ENCODE peak calls at places on chromosome 13, in nine cellular contexts. One of them, this sample, is unnamed.

GRCh38 chr13:67128148-67128547 is 102.0 kb downstream of the PCDH9 start:
- DNase-seq in choroid plexus epithelial cell: no peak
- DNase-seq in LoVo: no peak
- DNase-seq in NCI-H1092 treated with DMSO at 0.1 percent for 48 hours: no peak
- DNase-seq in CD4-positive, alpha-beta memory T cell: no peak
- DNase-seq in gastrocnemius medialis: no peak
- DNase-seq in NCI-H510A: no peak
- DNase-seq in AG09309: no peak
- DNase-seq in stimulated activated CD4-positive, alpha-beta T cell treated with anti-CD3 and anti-CD28 coated beads, Interleukin-4, amount 100 ng/mL, for 4 hours: no peak
- DNase-seq in this sample: no peak

GRCh38 chr13:43269037-43269476 is 245.7 kb downstream of the DNAJC15 start:
- DNase-seq in choroid plexus epithelial cell: peak; percentile 96
- DNase-seq in LoVo: peak; percentile 32
- DNase-seq in NCI-H1092 treated with DMSO at 0.1 percent for 48 hours: no peak
- DNase-seq in CD4-positive, alpha-beta memory T cell: no peak
- DNase-seq in gastrocnemius medialis: no peak
- DNase-seq in NCI-H510A: no peak
- DNase-seq in AG09309: peak; percentile 98
- DNase-seq in stimulated activated CD4-positive, alpha-beta T cell treated with anti-CD3 and anti-CD28 coated beads, Interleukin-4, amount 100 ng/mL, for 4 hours: no peak
- DNase-seq in this sample: no peak

GRCh38 chr13:112820318-112820717 is 130.5 kb downstream of the ATP11A start:
- DNase-seq in choroid plexus epithelial cell: no peak
- DNase-seq in LoVo: no peak
- DNase-seq in NCI-H1092 treated with DMSO at 0.1 percent for 48 hours: no peak
- DNase-seq in CD4-positive, alpha-beta memory T cell: no peak
- DNase-seq in gastrocnemius medialis: no peak
- DNase-seq in NCI-H510A: no peak
- DNase-seq in AG09309: no peak
- DNase-seq in stimulated activated CD4-positive, alpha-beta T cell treated with anti-CD3 and anti-CD28 coated beads, Interleukin-4, amount 100 ng/mL, for 4 hours: no peak
- DNase-seq in this sample: no peak

GRCh38 chr13:85995788-85996418 is 196.7 kb upstream of the SLITRK6 start:
- DNase-seq in choroid plexus epithelial cell: no peak
- DNase-seq in LoVo: no peak
- DNase-seq in NCI-H1092 treated with DMSO at 0.1 percent for 48 hours: peak; percentile 36
- DNase-seq in CD4-positive, alpha-beta memory T cell: no peak
- DNase-seq in gastrocnemius medialis: no peak
- DNase-seq in NCI-H510A: peak; percentile 25
- DNase-seq in AG09309: no peak
- DNase-seq in stimulated activated CD4-positive, alpha-beta T cell treated with anti-CD3 and anti-CD28 coated beads, Interleukin-4, amount 100 ng/mL, for 4 hours: no peak
- DNase-seq in this sample: no peak

GRCh38 chr13:73274147-73274546 is 215.3 kb downstream of the KLF5 start:
- DNase-seq in choroid plexus epithelial cell: peak; percentile 26
- DNase-seq in LoVo: no peak
- DNase-seq in NCI-H1092 treated with DMSO at 0.1 percent for 48 hours: no peak
- DNase-seq in CD4-positive, alpha-beta memory T cell: no peak
- DNase-seq in gastrocnemius medialis: no peak
- DNase-seq in NCI-H510A: no peak
- DNase-seq in AG09309: peak; percentile 40
- DNase-seq in stimulated activated CD4-positive, alpha-beta T cell treated with anti-CD3 and anti-CD28 coated beads, Interleukin-4, amount 100 ng/mL, for 4 hours: no peak
- DNase-seq in this sample: no peak

GRCh38 chr13:59247166-59247565 is 916.6 kb downstream of the DIAPH3 start:
- DNase-seq in choroid plexus epithelial cell: no peak
- DNase-seq in LoVo: no peak
- DNase-seq in NCI-H1092 treated with DMSO at 0.1 percent for 48 hours: no peak
- DNase-seq in CD4-positive, alpha-beta memory T cell: no peak
- DNase-seq in gastrocnemius medialis: no peak
- DNase-seq in NCI-H510A: no peak
- DNase-seq in AG09309: no peak
- DNase-seq in stimulated activated CD4-positive, alpha-beta T cell treated with anti-CD3 and anti-CD28 coated beads, Interleukin-4, amount 100 ng/mL, for 4 hours: no peak
- DNase-seq in this sample: no peak

GRCh38 chr13:78630509-78630908 is 27.2 kb upstream of the POU4F1 start:
- DNase-seq in choroid plexus epithelial cell: no peak
- DNase-seq in LoVo: no peak
- DNase-seq in NCI-H1092 treated with DMSO at 0.1 percent for 48 hours: no peak
- DNase-seq in CD4-positive, alpha-beta memory T cell: no peak
- DNase-seq in gastrocnemius medialis: no peak
- DNase-seq in NCI-H510A: no peak
- DNase-seq in AG09309: no peak
- DNase-seq in stimulated activated CD4-positive, alpha-beta T cell treated with anti-CD3 and anti-CD28 coated beads, Interleukin-4, amount 100 ng/mL, for 4 hours: no peak
- DNase-seq in this sample: no peak

GRCh38 chr13:106104281-106104901 is 431.1 kb downstream of the EFNB2 start:
- DNase-seq in choroid plexus epithelial cell: peak; percentile 79
- DNase-seq in LoVo: peak; percentile 90
- DNase-seq in NCI-H1092 treated with DMSO at 0.1 percent for 48 hours: no peak
- DNase-seq in CD4-positive, alpha-beta memory T cell: no peak
- DNase-seq in gastrocnemius medialis: no peak
- DNase-seq in NCI-H510A: no peak
- DNase-seq in AG09309: peak; percentile 90
- DNase-seq in stimulated activated CD4-positive, alpha-beta T cell treated with anti-CD3 and anti-CD28 coated beads, Interleukin-4, amount 100 ng/mL, for 4 hours: no peak
- DNase-seq in this sample: no peak

GRCh38 chr13:45500492-45501174 is 35.9 kb downstream of the COG3 start:
- DNase-seq in choroid plexus epithelial cell: peak; percentile 93
- DNase-seq in LoVo: peak; percentile 5
- DNase-seq in NCI-H1092 treated with DMSO at 0.1 percent for 48 hours: no peak
- DNase-seq in CD4-positive, alpha-beta memory T cell: no peak
- DNase-seq in gastrocnemius medialis: no peak
- DNase-seq in NCI-H510A: no peak
- DNase-seq in AG09309: peak; percentile 76
- DNase-seq in stimulated activated CD4-positive, alpha-beta T cell treated with anti-CD3 and anti-CD28 coated beads, Interleukin-4, amount 100 ng/mL, for 4 hours: no peak
- DNase-seq in this sample: no peak

GRCh38 chr13:102654786-102655185 is 40.1 kb downstream of the METTL21C start:
- DNase-seq in choroid plexus epithelial cell: no peak
- DNase-seq in LoVo: no peak
- DNase-seq in NCI-H1092 treated with DMSO at 0.1 percent for 48 hours: no peak
- DNase-seq in CD4-positive, alpha-beta memory T cell: no peak
- DNase-seq in gastrocnemius medialis: no peak
- DNase-seq in NCI-H510A: no peak
- DNase-seq in AG09309: no peak
- DNase-seq in stimulated activated CD4-positive, alpha-beta T cell treated with anti-CD3 and anti-CD28 coated beads, Interleukin-4, amount 100 ng/mL, for 4 hours: no peak
- DNase-seq in this sample: no peak

GRCh38 chr13:98892077-98892476 is 85.8 kb downstream of the DOCK9 start:
- DNase-seq in choroid plexus epithelial cell: no peak
- DNase-seq in LoVo: no peak
- DNase-seq in NCI-H1092 treated with DMSO at 0.1 percent for 48 hours: no peak
- DNase-seq in CD4-positive, alpha-beta memory T cell: no peak
- DNase-seq in gastrocnemius medialis: no peak
- DNase-seq in NCI-H510A: no peak
- DNase-seq in AG09309: no peak
- DNase-seq in stimulated activated CD4-positive, alpha-beta T cell treated with anti-CD3 and anti-CD28 coated beads, Interleukin-4, amount 100 ng/mL, for 4 hours: no peak
- DNase-seq in this sample: no peak

GRCh38 chr13:47480121-47480520 is 521.0 kb downstream of the SUCLA2 start:
- DNase-seq in choroid plexus epithelial cell: peak; percentile 90
- DNase-seq in LoVo: no peak
- DNase-seq in NCI-H1092 treated with DMSO at 0.1 percent for 48 hours: no peak
- DNase-seq in CD4-positive, alpha-beta memory T cell: no peak
- DNase-seq in gastrocnemius medialis: no peak
- DNase-seq in NCI-H510A: no peak
- DNase-seq in AG09309: peak; percentile 56
- DNase-seq in stimulated activated CD4-positive, alpha-beta T cell treated with anti-CD3 and anti-CD28 coated beads, Interleukin-4, amount 100 ng/mL, for 4 hours: no peak
- DNase-seq in this sample: no peak

GRCh38 chr13:90891329-90891728 is 456.2 kb upstream of the MIR17HG start:
- DNase-seq in choroid plexus epithelial cell: no peak
- DNase-seq in LoVo: no peak
- DNase-seq in NCI-H1092 treated with DMSO at 0.1 percent for 48 hours: no peak
- DNase-seq in CD4-positive, alpha-beta memory T cell: no peak
- DNase-seq in gastrocnemius medialis: no peak
- DNase-seq in NCI-H510A: no peak
- DNase-seq in AG09309: no peak
- DNase-seq in stimulated activated CD4-positive, alpha-beta T cell treated with anti-CD3 and anti-CD28 coated beads, Interleukin-4, amount 100 ng/mL, for 4 hours: no peak
- DNase-seq in this sample: no peak

GRCh38 chr13:44199627-44200207 is 173.9 kb upstream of the SERP2 start:
- DNase-seq in choroid plexus epithelial cell: no peak
- DNase-seq in LoVo: no peak
- DNase-seq in NCI-H1092 treated with DMSO at 0.1 percent for 48 hours: no peak
- DNase-seq in CD4-positive, alpha-beta memory T cell: no peak
- DNase-seq in gastrocnemius medialis: peak; percentile 87
- DNase-seq in NCI-H510A: no peak
- DNase-seq in AG09309: no peak
- DNase-seq in stimulated activated CD4-positive, alpha-beta T cell treated with anti-CD3 and anti-CD28 coated beads, Interleukin-4, amount 100 ng/mL, for 4 hours: no peak
- DNase-seq in this sample: no peak

This sample was measured in activated B cell treated with CpG ODN at 0.5 μM for 24 hours.